ENCODE peak calls at places on chromosomes 13 and 19, in six cellular contexts. I, E, U, H, M and K are unnamed samples.

GRCh38 chr13:24503376-24503690 is 9.2 kb downstream of the PARP4 start:
- DNase-seq in I (no peak), E (peak; percentile 30), U (no peak), H (no peak), M (no peak), K (no peak)

GRCh38 chr19:28420731-28421550 is 792.0 kb downstream of the UQCRFS1 start:
- DNase-seq in I (no peak), E (peak; percentile 13), U (no peak), H (no peak), M (no peak), K (no peak)

GRCh38 chr19:40525234-40526051 is 51.2 kb upstream of the SHKBP1 start:
- DNase-seq in I (no peak), E (no peak), U (no peak), H (no peak), M (no peak), K (no peak)

GRCh38 chr13:98581971-98582702 is 5.2 kb upstream of the STK24 start:
- DNase-seq in I (no peak), E (peak; percentile 62), U (no peak), H (peak; percentile 62), M (no peak), K (no peak)

GRCh38 chr19:8485561-8486371 is 16.7 kb downstream of the PRAM1 start:
- DNase-seq in I (no peak), E (no peak), U (no peak), H (no peak), M (no peak), K (no peak)

GRCh38 chr19:56423276-56423984 is 19.3 kb downstream of the ZNF583 start:
- DNase-seq in I (no peak), E (peak; percentile 23), U (no peak), H (no peak), M (no peak), K (no peak)

GRCh38 chr13:109345433-109345941 is 440.9 kb downstream of the IRS2 start:
- DNase-seq in I (no peak), E (peak; percentile 72), U (no peak), H (no peak), M (no peak), K (no peak)

GRCh38 chr19:49272204-49272603 is 52.8 kb downstream of the SLC6A16 start:
- DNase-seq in I (no peak), E (peak; percentile 61), U (no peak), H (no peak), M (no peak), K (no peak)

GRCh38 chr13:92074658-92075057 is 676.2 kb downstream of the GPC5 start:
- DNase-seq in I (no peak), E (peak; percentile 12), U (no peak), H (peak; percentile 10), M (no peak), K (no peak)

GRCh38 chr19:21260164-21260847 is 68.9 kb downstream of the ZNF708 start:
- DNase-seq in I (no peak), E (no peak), U (no peak), H (no peak), M (no peak), K (no peak)

GRCh38 chr13:113151745-113152707 is 6.4 kb upstream of the PROZ start:
- DNase-seq in I (no peak), E (peak; percentile 21), U (no peak), H (no peak), M (no peak), K (no peak)

GRCh38 chr13:45362939-45363338 is 22.0 kb upstream of the TPT1 start:
- DNase-seq in I (no peak), E (no peak), U (no peak), H (no peak), M (no peak), K (peak; percentile 50)

GRCh38 chr13:32314968-32315254 is 252 bp downstream of the ZAR1L start:
- DNase-seq in I (no peak), E (peak; percentile 75), U (peak; percentile 23), H (peak; percentile 20), M (no peak), K (no peak)

GRCh38 chr19:31304877-31305312 is 44.3 kb downstream of the TSHZ3 start:
- DNase-seq in I (no peak), E (peak; percentile 71), U (no peak), H (no peak), M (no peak), K (no peak)

GRCh38 chr19:58372311-58373133 is 8.3 kb downstream of the ZNF837 start:
- DNase-seq in I (no peak), E (no peak), U (no peak), H (no peak), M (no peak), K (no peak)

GRCh38 chr13:34926513-34926912 is 15.6 kb upstream of the NBEA start:
- DNase-seq in I (no peak), E (peak; percentile 69), U (no peak), H (no peak), M (no peak), K (no peak)

GRCh38 chr19:38556521-38557174 is 61.1 kb downstream of the MAP4K1 start:
- DNase-seq in I (no peak), E (no peak), U (no peak), H (no peak), M (no peak), K (no peak)

GRCh38 chr19:42270346-42271044 is 1.4 kb downstream of the CIC start:
- DNase-seq in I (no peak), E (peak; percentile 57), U (peak; percentile 69), H (no peak), M (no peak), K (no peak)

GRCh38 chr19:38665950-38666661 is 18.7 kb downstream of the ACTN4 start:
- DNase-seq in I (no peak), E (no peak), U (peak; percentile 80), H (no peak), M (no peak), K (peak; percentile 93)

GRCh38 chr13:114155923-114156883 is 22.9 kb upstream of the CFAP97D2 start:
- DNase-seq in I (no peak), E (no peak), U (no peak), H (no peak), M (no peak), K (no peak)

GRCh38 chr19:11044436-11044835 is 44.8 kb upstream of the LDLR start:
- DNase-seq in I (no peak), E (no peak), U (no peak), H (no peak), M (no peak), K (no peak)

GRCh38 chr19:51480590-51480989 is 2.3 kb downstream of the CEACAM18 start:
- DNase-seq in I (peak; percentile 50), E (no peak), U (no peak), H (no peak), M (no peak), K (no peak)